ENCODE peak calls at places on chromosomes 11 and 22, in four cellular contexts. D is foreskin fibroblast, F is fibroblast of pulmonary artery, B is kidney. W is an unnamed sample.

GRCh38 chr11:35632301-35632700 is 14.0 kb downstream of the FJX1 start:
- DNase-seq in F (peak), D (peak), B (no peak), W (peak)

GRCh38 chr22:36653316-36653715 is 50.2 kb downstream of the CACNG2 start:
- DNase-seq in B (no peak), F (no peak), D (no peak), W (no peak)

GRCh38 chr11:17403977-17404759 is 15.7 kb upstream of the KCNJ11 start:
- DNase-seq in B (peak), F (peak), D (no peak), W (peak)

GRCh38 chr22:27517361-27517760 is 284.2 kb downstream of the MN1 start:
- DNase-seq in D (no peak), B (no peak), F (no peak), W (no peak)

GRCh38 chr11:10308208-10308954 is 3.5 kb downstream of the ADM start:
- DNase-seq in F (no peak), B (no peak), D (no peak), W (peak)

GRCh38 chr11:69480547-69481392 is 693 bp upstream of the LINC01488 start:
- DNase-seq in D (no peak), F (peak), B (peak), W (peak)

GRCh38 chr11:612201-612960 is 3.4 kb downstream of the IRF7 start:
- DNase-seq in D (peak), B (peak), F (peak), W (peak)

GRCh38 chr11:114440121-114440860 is 1.0 kb downstream of the REXO2 start:
- DNase-seq in F (peak), D (no peak), B (no peak), W (peak)

GRCh38 chr11:288328-289144 is at the start of gene PGGHG:
- DNase-seq in F (peak), B (peak), D (peak), W (peak)

GRCh38 chr11:45650166-45651095 is 15.0 kb downstream of the CHST1 start:
- DNase-seq in D (no peak), B (no peak), F (no peak), W (no peak)

GRCh38 chr11:33704240-33705002 is 3.8 kb upstream of the C11orf91 start:
- DNase-seq in B (no peak), D (no peak), F (no peak), W (no peak)

GRCh38 chr11:47415949-47416472 is 7.6 kb downstream of the SLC39A13 start:
- DNase-seq in F (peak), B (peak), D (peak), W (peak)

GRCh38 chr11:69598147-69598546 is 42.8 kb upstream of the CCND1 start:
- DNase-seq in B (no peak), F (no peak), D (no peak), W (peak)

GRCh38 chr11:124644426-124645280 is 22.0 kb downstream of the TBRG1 start:
- DNase-seq in D (peak), F (peak), B (no peak), W (peak)

GRCh38 chr11:93622043-93622442 is 39.4 kb upstream of the CEP295 start:
- DNase-seq in B (no peak), D (no peak), F (no peak), W (no peak)

GRCh38 chr11:19672591-19673206 is 39.9 kb upstream of the NAV2 start:
- DNase-seq in F (no peak), D (no peak), B (no peak), W (no peak)

GRCh38 chr11:104134760-104135159 is 29.2 kb downstream of the PDGFD start:
- DNase-seq in D (peak), B (no peak), F (peak), W (peak)

GRCh38 chr11:14411818-14412217 is 52.8 kb upstream of the RRAS2 start:
- DNase-seq in D (peak), B (no peak), F (peak), W (peak)

GRCh38 chr11:75505966-75506692 is 19.6 kb downstream of the GDPD5 start:
- DNase-seq in B (no peak), D (no peak), F (no peak), W (no peak)

GRCh38 chr22:30132290-30132996 is 52.2 kb downstream of the HORMAD2 start:
- DNase-seq in F (no peak), D (no peak), B (no peak), W (no peak)

GRCh38 chr11:76469141-76469540 is 24.3 kb downstream of the EMSY start:
- DNase-seq in D (no peak), B (no peak), F (no peak), W (no peak)

GRCh38 chr11:118868659-118869058 is 15.0 kb upstream of the CXCR5 start:
- DNase-seq in B (no peak), F (no peak), D (no peak), W (no peak)

GRCh38 chr11:118872403-118872821 is 11.3 kb upstream of the CXCR5 start:
- DNase-seq in F (no peak), B (no peak), D (no peak), W (no peak)

GRCh38 chr11:118876261-118876660 is 7.4 kb upstream of the CXCR5 start:
- DNase-seq in F (no peak), B (no peak), D (no peak), W (no peak)

GRCh38 chr11:118873804-118874203 is 9.9 kb upstream of the CXCR5 start:
- DNase-seq in D (no peak), B (no peak), F (no peak), W (no peak)

GRCh38 chr11:118870396-118871343 is 13.0 kb upstream of the CXCR5 start:
- DNase-seq in D (no peak), B (peak), F (peak), W (peak)
- TF ChIP-seq CTCF in D (no peak), B (peak), F (peak), W (peak)

GRCh38 chr11:117822522-117823033 is 2.0 kb downstream of the FXYD2 start:
- DNase-seq in F (no peak), B (peak), D (no peak), W (no peak)

GRCh38 chr11:117824571-117825537 is at the start of gene FXYD2:
- DNase-seq in D (no peak), F (peak), B (peak), W (peak)

GRCh38 chr11:117823941-117824420 is 563 bp downstream of the FXYD2 start:
- DNase-seq in B (peak), D (no peak), F (peak), W (peak)

GRCh38 chr11:117822031-117822521 is 2.5 kb downstream of the FXYD2 start:
- DNase-seq in D (no peak), B (peak), F (peak), W (no peak)

DNA sequence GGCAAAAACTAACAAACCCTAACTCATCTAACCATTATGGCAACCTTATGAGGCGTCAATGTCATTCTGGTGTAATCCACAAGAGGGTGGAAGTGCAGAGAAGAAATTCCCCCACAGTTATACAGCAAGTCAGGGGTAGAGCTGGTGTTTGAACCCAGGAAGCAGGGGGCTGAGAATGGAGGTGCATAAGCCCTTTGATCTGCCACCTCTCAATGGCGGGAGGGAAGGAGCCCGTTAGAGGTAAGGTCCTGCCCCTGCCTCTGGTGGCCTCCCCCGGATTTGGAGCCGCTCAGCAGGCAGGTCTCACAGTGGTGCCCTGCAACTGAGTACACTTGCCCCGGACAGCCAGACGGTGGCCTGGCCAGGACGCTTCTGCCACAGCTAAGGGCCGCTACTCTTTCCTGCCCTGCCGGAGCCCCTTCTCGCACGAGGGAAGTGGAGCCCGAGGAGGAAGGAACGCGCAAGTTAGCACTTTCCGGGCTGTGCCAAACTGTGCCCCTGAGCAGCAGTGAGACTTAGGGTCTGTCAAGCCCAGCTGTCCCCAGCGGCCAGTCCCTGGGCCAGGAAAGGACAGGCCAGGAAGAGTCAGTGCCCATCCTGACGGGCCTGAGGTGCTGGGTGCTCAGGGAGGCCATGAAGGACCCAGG is 1.1 kb downstream of the FXYD2 start:
- DNase-seq in B (peak), F (peak), D (no peak), W (no peak)
- TF ChIP-seq CTCF in B (no peak), F (peak), D (no peak), W (peak)

GRCh38 chr11:112797653-112798293 is 163.4 kb upstream of the NCAM1 start:
- DNase-seq in D (peak), F (peak), B (no peak), W (peak)
- TF ChIP-seq CTCF in D (peak), F (peak), B (peak), W (peak)

DNA sequence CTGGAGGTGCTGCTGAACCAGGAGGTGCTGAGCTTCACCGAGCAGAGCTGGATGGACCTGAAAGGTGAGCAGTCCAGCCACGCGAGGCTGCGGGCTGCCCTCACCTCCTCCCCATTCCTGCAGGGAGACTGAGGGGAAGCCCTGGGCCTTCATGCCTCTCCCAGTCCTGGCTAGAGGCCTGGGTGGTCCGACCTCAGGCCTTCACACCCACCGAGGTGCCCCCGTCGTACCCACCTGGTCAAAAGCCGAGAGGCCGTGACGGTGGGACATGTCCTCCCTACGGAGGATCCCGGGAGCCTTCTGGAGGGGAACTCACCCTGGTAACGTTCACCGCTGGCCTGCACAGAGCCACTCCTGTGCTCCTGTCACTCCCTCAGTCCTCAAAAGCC is 5.1 kb downstream of the SUSD2 start:
- DNase-seq in B (peak), F (no peak), D (no peak), W (no peak)
- TF ChIP-seq CTCF in B (no peak), F (no peak), D (no peak), W (no peak)

DNA sequence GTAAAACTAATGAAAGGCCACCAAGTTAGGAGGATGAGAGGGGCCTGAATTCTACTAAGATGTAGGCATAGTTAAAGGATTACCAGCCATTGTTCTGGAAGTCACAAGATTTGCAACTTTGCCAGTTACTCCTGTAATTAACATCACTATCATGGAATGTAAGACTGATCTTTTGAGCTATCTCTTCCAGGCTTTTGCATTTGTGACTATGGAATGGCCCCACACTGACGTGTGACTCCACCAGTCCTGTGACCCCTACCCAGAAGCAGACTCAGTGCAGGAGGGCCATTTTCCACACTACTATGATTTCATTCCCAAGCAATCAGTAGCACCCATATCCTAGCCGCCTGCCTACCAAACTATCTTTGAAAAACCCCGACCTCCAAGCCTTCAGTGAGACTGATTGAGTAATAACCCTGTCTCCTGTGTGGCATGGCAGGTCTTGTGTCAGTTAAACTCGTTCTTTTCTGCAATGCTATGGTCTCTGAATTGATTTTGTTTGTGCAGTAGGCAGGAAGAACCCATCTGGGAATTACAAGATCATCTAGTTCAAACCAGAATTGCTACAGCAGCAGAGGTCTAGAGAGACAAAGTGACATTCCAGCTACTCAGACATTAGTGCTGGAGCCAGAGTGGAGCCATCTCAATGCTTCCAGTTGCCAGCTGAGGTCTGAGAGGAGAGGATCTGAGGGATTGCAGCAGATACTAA is 1.9 kb upstream of the CTSF start:
- DNase-seq in F (no peak), B (peak), D (no peak), W (no peak)
- TF ChIP-seq CTCF in F (no peak), B (no peak), D (no peak), W (no peak)

W was measured in cardiac fibroblast.